ENCODE peak calls at places on chromosomes 7 and 10, in four cellular contexts. W is upper lobe of right lung, I is IMR-90, J is cardiac fibroblast. D is an unnamed sample.

GRCh38 chr10:109914966-109915365 is 8.3 kb downstream of the XPNPEP1 start:
- DNase-seq in W (no peak), I (peak), J (peak), D (no peak)

GRCh38 chr7:92830532-92831110 is 5.8 kb downstream of the CDK6 start:
- DNase-seq in W (no peak), I (peak), J (no peak), D (no peak)

GRCh38 chr10:35070521-35070920 is 19.6 kb downstream of the CUL2 start:
- DNase-seq in W (no peak), I (no peak), J (no peak), D (no peak)

GRCh38 chr7:118902600-118902999 is 678.1 kb downstream of the ANKRD7 start:
- DNase-seq in W (no peak), I (no peak), J (no peak), D (no peak)

GRCh38 chr10:46514431-46514861 is 42.0 kb downstream of the GPRIN2 start:
- DNase-seq in W (peak), I (no peak), J (no peak), D (peak)

GRCh38 chr10:101570764-101571572 is 17.1 kb downstream of the POLL start:
- DNase-seq in W (peak), I (no peak), J (no peak), D (no peak)

GRCh38 chr10:128431083-128431482 is 304.9 kb upstream of the MKI67 start:
- DNase-seq in W (no peak), I (no peak), J (no peak), D (no peak)

GRCh38 chr7:47244692-47245091 is 337.2 kb downstream of the TNS3 start:
- DNase-seq in W (no peak), I (no peak), J (no peak), D (no peak)

GRCh38 chr10:43077421-43078171 is 727 bp downstream of the RET start:
- DNase-seq in W (no peak), I (no peak), J (peak), D (no peak)

GRCh38 chr10:43076876-43077420 is at the start of gene RET:
- DNase-seq in W (no peak), I (no peak), J (peak), D (no peak)

GRCh38 chr10:43078175-43078985 is 1.5 kb downstream of the RET start:
- DNase-seq in W (no peak), I (no peak), J (no peak), D (no peak)

GRCh38 chr10:43079823-43080222 is 3.0 kb downstream of the RET start:
- DNase-seq in W (no peak), I (no peak), J (no peak), D (no peak)

GRCh38 chr10:43078986-43079273 is 2.1 kb downstream of the RET start:
- DNase-seq in W (no peak), I (no peak), J (peak), D (no peak)
- TF ChIP-seq CTCF in W (peak), I (peak), J (peak), D (peak)

GRCh38 chr10:107152087-107152486 is 12.4 kb downstream of the SORCS1 start:
- DNase-seq in W (no peak), I (no peak), J (no peak), D (no peak)
- TF ChIP-seq CTCF in W (no peak), I (no peak), J (no peak), D (no peak)

GRCh38 chr7:80675090-80675489 is 36.6 kb downstream of the CD36 start:
- DNase-seq in W (no peak), I (no peak), J (no peak), D (no peak)

GRCh38 chr7:80677629-80678028 is 39.2 kb downstream of the CD36 start:
- DNase-seq in W (no peak), I (peak), J (no peak), D (no peak)

GRCh38 chr7:80666376-80666775 is 27.9 kb downstream of the CD36 start:
- DNase-seq in W (no peak), I (no peak), J (no peak), D (no peak)

GRCh38 chr7:80676404-80676803 is 38.0 kb downstream of the CD36 start:
- DNase-seq in W (no peak), I (no peak), J (no peak), D (no peak)

GRCh38 chr7:80671744-80672143 is 33.3 kb downstream of the CD36 start:
- DNase-seq in W (no peak), I (no peak), J (no peak), D (no peak)
- TF ChIP-seq CTCF in W (no peak), I (no peak), J (no peak), D (no peak)

GRCh38 chr10:17735166-17735941 is 16.6 kb upstream of the TMEM236 start:
- DNase-seq in W (no peak), I (no peak), J (no peak), D (no peak)

GRCh38 chr10:17737021-17737965 is 14.7 kb upstream of the TMEM236 start:
- DNase-seq in W (no peak), I (peak), J (peak), D (no peak)

GRCh38 chr10:17734432-17735110 is 17.4 kb upstream of the TMEM236 start:
- DNase-seq in W (no peak), I (no peak), J (no peak), D (no peak)

GRCh38 chr10:17733620-17734019 is 18.4 kb upstream of the TMEM236 start:
- DNase-seq in W (no peak), I (no peak), J (no peak), D (no peak)

DNA sequence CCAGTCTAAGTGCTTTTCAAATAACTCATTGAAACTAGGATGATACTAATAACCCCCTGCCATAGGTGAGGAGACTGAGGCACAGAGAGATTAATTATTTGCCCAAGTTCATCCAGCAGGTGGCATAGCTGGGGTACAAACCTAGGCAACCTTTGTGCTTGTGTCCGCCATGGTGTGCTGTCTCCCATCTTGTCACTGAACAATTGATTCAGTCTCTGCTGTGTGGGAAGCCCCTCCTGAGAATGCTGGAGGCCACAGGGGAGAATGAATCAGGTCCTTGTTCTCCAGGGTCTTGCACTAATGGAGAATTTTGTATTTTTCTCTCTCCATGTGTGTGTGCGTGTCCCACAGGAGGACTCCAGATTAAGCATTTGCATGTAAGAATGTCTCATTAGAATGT is 15.8 kb upstream of the TMEM236 start:
- DNase-seq in W (no peak), I (no peak), J (no peak), D (no peak)
- TF ChIP-seq CTCF in W (no peak), I (no peak), J (no peak), D (no peak)

D was measured in chondrocyte.